ENCODE peak calls at places on chromosomes 4 and X, in four cellular contexts. J is endothelial cell of umbilical vein, F is K562, I is IMR-90. G is an unnamed sample.

GRCh38 chr4:139798456-139798855 is 132.8 kb downstream of the MGST2 start:
- DNase-seq in J (no peak), F (no peak), I (peak), G (no peak)

GRCh38 chr4:128338634-128339355 is 51.2 kb upstream of the PGRMC2 start:
- DNase-seq in J (peak), F (peak), I (peak), G (no peak)

GRCh38 chr4:183783933-183784622 is 121.0 kb upstream of the STOX2 start:
- DNase-seq in J (no peak), F (no peak), I (peak), G (no peak)

GRCh38 chr4:66687393-66687971 is 857.8 kb downstream of the CENPC start:
- DNase-seq in J (no peak), F (no peak), I (no peak), G (no peak)

GRCh38 chr4:15341733-15342300 is 86.0 kb upstream of the C1QTNF7 start:
- DNase-seq in J (no peak), F (no peak), I (no peak), G (no peak)

GRCh38 chrX:53256446-53257041 is 24.8 kb downstream of the IQSEC2 start:
- DNase-seq in J (no peak), F (peak), I (no peak), G (no peak)

GRCh38 chrX:39928704-39929439 is 168.9 kb downstream of the BCOR start:
- DNase-seq in J (no peak), F (no peak), I (no peak), G (no peak)

GRCh38 chr4:108072300-108072699 is 82.6 kb downstream of the HADH start:
- DNase-seq in J (no peak), F (no peak), I (no peak), G (peak)

GRCh38 chr4:11650801-11651596 is 222.3 kb upstream of the HS3ST1 start:
- DNase-seq in J (no peak), F (no peak), I (peak), G (no peak)

GRCh38 chr4:151952137-151952536 is 191.3 kb upstream of the GATB start:
- DNase-seq in J (no peak), F (no peak), I (no peak), G (no peak)

GRCh38 chr4:25347473-25347872 is 29.6 kb upstream of the ANAPC4 start:
- DNase-seq in J (no peak), F (no peak), I (no peak), G (no peak)

GRCh38 chr4:25347971-25348370 is 29.1 kb upstream of the ANAPC4 start:
- DNase-seq in J (no peak), F (no peak), I (no peak), G (no peak)

GRCh38 chr4:25346913-25347312 is 30.1 kb upstream of the ANAPC4 start:
- DNase-seq in J (no peak), F (no peak), I (no peak), G (no peak)

GRCh38 chr4:25351777-25352421 is 25.2 kb upstream of the ANAPC4 start:
- DNase-seq in J (peak), F (no peak), I (peak), G (no peak)

GRCh38 chr4:25350561-25350960 is 26.5 kb upstream of the ANAPC4 start:
- DNase-seq in J (no peak), F (no peak), I (no peak), G (no peak)
- TF ChIP-seq FOS in J (no peak), F (no peak), I (no peak), G (no peak)

GRCh38 chrX:23666282-23666681 is 1.0 kb upstream of the PRDX4 start:
- DNase-seq in J (no peak), F (no peak), I (no peak), G (no peak)

GRCh38 chrX:23662187-23662586 is 5.1 kb upstream of the PRDX4 start:
- DNase-seq in J (no peak), F (no peak), I (no peak), G (peak)

GRCh38 chrX:23660766-23661132 is 6.5 kb upstream of the PRDX4 start:
- DNase-seq in J (no peak), F (no peak), I (no peak), G (no peak)

GRCh38 chrX:23661671-23662070 is 5.6 kb upstream of the PRDX4 start:
- DNase-seq in J (no peak), F (no peak), I (peak), G (no peak)

DNA sequence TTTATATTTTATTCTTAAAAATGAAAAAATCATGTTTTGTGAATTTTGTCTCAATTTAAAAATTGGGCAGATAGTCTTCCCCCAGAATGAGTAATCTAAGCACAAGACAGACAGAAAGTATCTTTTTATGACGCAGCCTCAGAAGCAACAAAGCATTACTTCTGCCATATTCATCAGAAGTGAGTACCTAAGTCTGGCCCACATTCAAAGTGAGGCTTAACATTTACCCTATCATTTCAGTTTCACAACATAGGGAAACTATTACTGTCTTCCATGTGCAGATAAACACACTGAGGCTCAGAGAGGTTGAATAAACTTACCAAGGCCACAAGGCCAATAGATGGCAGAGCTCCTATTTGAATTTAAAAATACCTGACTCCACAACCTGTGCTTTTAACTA is 4.4 kb upstream of the PRDX4 start:
- DNase-seq in J (no peak), F (no peak), I (peak), G (peak)
- TF ChIP-seq FOS in J (no peak), F (no peak), I (peak), G (no peak)

GRCh38 chr4:138644322-138644721 is 371.3 kb upstream of the NOCT start:
- DNase-seq in J (no peak), F (no peak), I (no peak), G (no peak)

GRCh38 chr4:138643827-138644226 is 371.8 kb upstream of the NOCT start:
- DNase-seq in J (no peak), F (no peak), I (peak), G (no peak)

GRCh38 chr4:138636791-138637190 is 378.8 kb upstream of the NOCT start:
- DNase-seq in J (no peak), F (no peak), I (no peak), G (no peak)

GRCh38 chr4:138634915-138635314 is 380.7 kb upstream of the NOCT start:
- DNase-seq in J (no peak), F (no peak), I (no peak), G (no peak)

GRCh38 chr4:138639018-138639876 is 376.3 kb upstream of the NOCT start:
- DNase-seq in J (peak), F (no peak), I (peak), G (no peak)
- TF ChIP-seq FOS in J (no peak), F (no peak), I (no peak), G (no peak)

GRCh38 chrX:1581132-1581531 is 10.3 kb upstream of the AKAP17A start:
- DNase-seq in J (peak), F (peak), I (no peak), G (no peak)

GRCh38 chrX:1587161-1587560 is 4.2 kb upstream of the AKAP17A start:
- DNase-seq in J (no peak), F (no peak), I (no peak), G (no peak)

GRCh38 chrX:1584237-1585011 is 7.0 kb upstream of the AKAP17A start:
- DNase-seq in J (no peak), F (no peak), I (no peak), G (no peak)

GRCh38 chrX:1578511-1579173 is 12.8 kb upstream of the AKAP17A start:
- DNase-seq in J (no peak), F (no peak), I (no peak), G (no peak)

GRCh38 chrX:1582686-1583437 is 8.5 kb upstream of the AKAP17A start:
- DNase-seq in J (no peak), F (no peak), I (no peak), G (no peak)
- TF ChIP-seq FOS in J (no peak), F (no peak), I (no peak), G (no peak)

GRCh38 chrX:154354516-154354915 is 19.9 kb downstream of the FLNA start:
- DNase-seq in J (no peak), F (no peak), I (no peak), G (no peak)
- TF ChIP-seq FOS in J (no peak), F (no peak), I (no peak), G (no peak)

GRCh38 chrX:8284131-8284530 is 113.1 kb upstream of the VCX2 start:
- DNase-seq in J (peak), F (no peak), I (no peak), G (no peak)

GRCh38 chrX:8289523-8289922 is 118.5 kb upstream of the VCX2 start:
- DNase-seq in J (no peak), F (no peak), I (no peak), G (no peak)

GRCh38 chrX:8288590-8288989 is 117.5 kb upstream of the VCX2 start:
- DNase-seq in J (no peak), F (no peak), I (no peak), G (no peak)
- TF ChIP-seq FOS in J (no peak), F (no peak), I (no peak), G (no peak)

GRCh38 chr4:122716825-122717448 is 15.6 kb upstream of the BBS12 start:
- DNase-seq in J (peak), F (peak), I (peak), G (no peak)
- TF ChIP-seq FOS in J (no peak), F (no peak), I (no peak), G (no peak)

DNA sequence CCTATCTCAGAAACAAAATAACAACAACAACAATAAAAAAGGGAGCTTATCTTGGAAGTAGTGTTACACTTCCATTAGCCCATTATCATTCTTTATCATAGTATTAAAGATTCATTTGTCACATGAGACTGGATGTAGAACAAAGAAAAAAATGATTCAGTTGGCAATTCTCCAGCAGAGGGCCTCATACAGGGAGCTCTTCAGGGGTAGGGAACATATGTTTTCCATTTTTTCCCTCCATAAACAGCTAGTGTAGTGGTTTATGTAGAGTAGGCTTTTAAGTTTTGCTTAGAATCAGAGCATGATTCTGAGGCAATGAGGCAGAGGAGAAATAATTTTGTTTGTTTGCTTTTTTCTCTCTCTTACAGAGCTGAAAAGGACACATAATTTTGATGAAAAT is 5.8 kb downstream of the CPE start:
- DNase-seq in J (peak), F (no peak), I (peak), G (no peak)
- TF ChIP-seq FOS in J (no peak), F (no peak), I (no peak), G (no peak)

G was measured in GM12878.